ENCODE peak calls at places on chromosomes 2 and 18, in eight cellular contexts. L, M, N, O, K, P, F and I are unnamed samples.

GRCh38 chr18:59402432-59403090 is 43.5 kb upstream of the LMAN1 start:
- DNase-seq in F (peak), K (peak), P (peak), O (peak), N (peak), L (peak), M (peak), I (no peak)

GRCh38 chr18:74493689-74494088 is 2.5 kb upstream of the CNDP2 start:
- DNase-seq in K (no peak), M (peak), O (peak), F (peak), L (peak), N (peak), P (no peak), I (no peak)

GRCh38 chr18:74351354-74351753 is 35.7 kb downstream of the C18orf63 start:
- DNase-seq in N (peak), O (peak), P (peak), M (no peak), K (no peak), L (no peak), F (peak), I (no peak)

GRCh38 chr2:41618754-41619153 is 429.1 kb upstream of the PKDCC start:
- DNase-seq in F (no peak), M (no peak), N (no peak), L (no peak), K (no peak), O (no peak), P (no peak), I (no peak)

GRCh38 chr2:218809515-218809914 is 22.1 kb downstream of the PRKAG3 start:
- DNase-seq in N (no peak), K (no peak), L (no peak), M (no peak), F (no peak), P (no peak), O (no peak), I (no peak)

GRCh38 chr2:187567126-187567525 is 12.9 kb upstream of the TFPI start:
- DNase-seq in F (peak), M (no peak), O (no peak), L (no peak), P (no peak), N (no peak), K (no peak), I (peak)

GRCh38 chr18:58362027-58362575 is 266.8 kb downstream of the ALPK2 start:
- DNase-seq in O (peak), F (peak), N (peak), K (no peak), L (no peak), M (no peak), P (peak), I (peak)

GRCh38 chr2:67510745-67511144 is 113.6 kb downstream of the ETAA1 start:
- DNase-seq in O (peak), F (peak), L (no peak), K (no peak), P (no peak), M (no peak), N (peak), I (no peak)

GRCh38 chr2:84805250-84805917 is 75.5 kb downstream of the TRABD2A start:
- DNase-seq in N (peak), K (no peak), F (peak), P (no peak), L (no peak), O (no peak), M (no peak), I (no peak)

GRCh38 chr2:197113221-197113831 is 186.8 kb upstream of the PGAP1 start:
- DNase-seq in K (no peak), M (no peak), N (peak), O (no peak), F (peak), P (no peak), L (peak), I (no peak)

GRCh38 chr18:62865498-62865897 is 150.2 kb downstream of the PHLPP1 start:
- DNase-seq in N (no peak), F (no peak), O (no peak), P (no peak), L (no peak), M (no peak), K (no peak), I (no peak)

GRCh38 chr2:188382107-188382506 is 90.4 kb downstream of the GULP1 start:
- DNase-seq in O (no peak), M (no peak), N (peak), L (no peak), F (peak), K (no peak), P (no peak), I (no peak)

GRCh38 chr2:59249441-59250330 is 1008.6 kb upstream of the FANCL start:
- DNase-seq in N (no peak), L (no peak), K (no peak), O (no peak), M (no peak), P (no peak), F (no peak), I (no peak)

GRCh38 chr18:35711227-35711626 is 129.7 kb downstream of the GALNT1 start:
- DNase-seq in M (no peak), N (no peak), O (no peak), P (no peak), L (no peak), K (no peak), F (no peak), I (no peak)

GRCh38 chr2:56444339-56444738 is 260.5 kb downstream of the CCDC85A start:
- DNase-seq in N (no peak), O (peak), L (no peak), F (no peak), K (peak), M (no peak), P (no peak), I (no peak)

GRCh38 chr18:23916338-23916737 is 98.2 kb upstream of the TTC39C start:
- DNase-seq in M (no peak), F (peak), N (no peak), K (no peak), O (no peak), L (no peak), P (no peak), I (peak)

GRCh38 chr2:86280191-86280667 is 57.2 kb downstream of the REEP1 start:
- DNase-seq in F (peak), L (no peak), P (no peak), O (peak), M (no peak), K (peak), N (peak), I (no peak)

GRCh38 chr18:48314694-48315093 is 94.5 kb downstream of the ZBTB7C start:
- DNase-seq in N (no peak), L (peak), K (no peak), M (no peak), P (no peak), F (no peak), O (no peak), I (no peak)

GRCh38 chr2:220226076-220226475 is 598.6 kb downstream of the SLC4A3 start:
- DNase-seq in O (no peak), K (no peak), P (no peak), F (no peak), M (no peak), L (no peak), N (peak), I (no peak)

GRCh38 chr2:166112193-166112605 is 15.6 kb downstream of the SCN1A start:
- DNase-seq in O (no peak), F (peak), N (peak), K (no peak), M (no peak), L (no peak), P (no peak), I (no peak)

GRCh38 chr18:60053747-60054304 is 154.0 kb downstream of the PMAIP1 start:
- DNase-seq in M (no peak), L (peak), N (peak), F (peak), O (peak), P (peak), K (no peak), I (peak)

GRCh38 chr2:113891265-113891959 is 1.5 kb downstream of the ACTR3 start:
- DNase-seq in O (no peak), N (no peak), K (no peak), F (no peak), M (no peak), L (no peak), P (no peak), I (no peak)

GRCh38 chr18:49786019-49786720 is 27.2 kb downstream of the ACAA2 start:
- DNase-seq in N (no peak), L (no peak), M (no peak), O (no peak), K (no peak), P (no peak), F (no peak), I (no peak)

GRCh38 chr2:69466728-69467127 is 29.5 kb upstream of the NFU1 start:
- DNase-seq in L (no peak), O (no peak), F (peak), N (peak), P (no peak), M (no peak), K (no peak), I (no peak)

GRCh38 chr2:135590594-135591290 is 59.5 kb downstream of the R3HDM1 start:
- DNase-seq in P (no peak), M (no peak), K (no peak), O (no peak), F (no peak), L (no peak), N (no peak), I (no peak)

DNA sequence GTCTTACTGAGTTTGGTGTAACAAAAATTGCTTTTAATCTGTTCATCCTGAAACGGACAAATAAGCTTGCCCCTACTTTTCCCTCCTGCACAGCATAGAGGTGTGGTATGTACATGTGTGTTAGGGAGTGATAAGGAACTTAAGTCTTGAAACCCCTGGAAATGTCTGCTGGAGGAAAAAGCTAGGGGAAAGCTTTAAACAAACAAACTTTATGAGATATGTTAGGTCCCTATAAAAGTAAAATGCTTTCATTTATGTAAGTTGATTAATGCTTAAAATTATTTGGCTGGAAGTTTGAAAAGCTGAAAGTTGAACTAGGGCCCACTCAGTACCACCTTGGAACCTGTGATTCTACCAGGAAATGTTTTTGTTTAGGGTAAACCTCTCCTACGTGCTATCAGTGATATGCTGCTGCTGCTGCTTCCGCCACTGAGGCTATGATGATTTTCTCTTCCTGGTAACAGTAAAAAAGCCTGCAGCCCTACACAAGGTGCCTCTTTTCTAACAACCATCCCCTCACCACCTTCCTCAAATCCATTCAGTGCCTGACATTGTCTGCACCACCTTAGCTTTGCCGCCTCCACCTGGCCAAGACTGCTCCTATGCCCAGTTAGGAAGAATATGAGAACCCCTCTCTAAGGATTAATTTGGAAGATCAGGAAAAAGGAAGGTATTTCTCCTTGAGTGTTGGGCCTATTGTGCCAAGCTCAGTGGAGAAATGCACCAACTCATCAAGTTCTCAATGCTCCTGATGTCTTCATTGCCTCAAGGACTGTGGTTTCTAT is 2.5 kb upstream of the YES1 start:
- DNase-seq in K (no peak), N (no peak), M (no peak), P (no peak), L (peak), F (no peak), O (no peak), I (no peak)
- TF ChIP-seq CTCF in K (no peak), N (no peak), M (no peak), P (peak), L (peak), F (no peak), O (no peak), I (no peak)

GRCh38 chr2:239282448-239283287 is 118.2 kb downstream of the HDAC4 start:
- DNase-seq in L (no peak), F (no peak), P (no peak), N (no peak), O (no peak), K (peak), M (no peak), I (no peak)

GRCh38 chr2:239283288-239283945 is 117.4 kb downstream of the HDAC4 start:
- DNase-seq in F (no peak), P (no peak), L (no peak), N (no peak), K (peak), M (no peak), O (no peak), I (no peak)

GRCh38 chr2:239285932-239286230 is 114.9 kb downstream of the HDAC4 start:
- DNase-seq in K (no peak), M (no peak), F (no peak), O (no peak), N (no peak), L (no peak), P (no peak), I (no peak)

GRCh38 chr2:239285071-239285931 is 115.5 kb downstream of the HDAC4 start:
- DNase-seq in P (no peak), L (no peak), M (no peak), K (peak), F (no peak), O (no peak), N (peak), I (no peak)

GRCh38 chr2:239283961-239284801 is 116.6 kb downstream of the HDAC4 start:
- DNase-seq in L (no peak), K (peak), O (no peak), F (no peak), P (no peak), N (no peak), M (no peak), I (no peak)
- TF ChIP-seq CTCF in L (peak), K (no peak), O (no peak), F (no peak), P (no peak), N (peak), M (no peak), I (no peak)

GRCh38 chr2:30888841-30889407 is 81.7 kb upstream of the CAPN13 start:
- DNase-seq in L (no peak), P (no peak), M (no peak), K (no peak), N (no peak), O (no peak), F (no peak), I (no peak)

GRCh38 chr2:30883184-30883583 is 75.9 kb upstream of the CAPN13 start:
- DNase-seq in K (no peak), P (no peak), F (no peak), N (no peak), L (no peak), O (no peak), M (no peak), I (no peak)

GRCh38 chr2:30883822-30884221 is 76.6 kb upstream of the CAPN13 start:
- DNase-seq in M (no peak), K (no peak), F (no peak), N (no peak), O (no peak), P (no peak), L (peak), I (no peak)

GRCh38 chr2:30880516-30880915 is 73.3 kb upstream of the CAPN13 start:
- DNase-seq in M (no peak), N (no peak), P (no peak), L (no peak), F (no peak), O (no peak), K (no peak), I (no peak)

DNA sequence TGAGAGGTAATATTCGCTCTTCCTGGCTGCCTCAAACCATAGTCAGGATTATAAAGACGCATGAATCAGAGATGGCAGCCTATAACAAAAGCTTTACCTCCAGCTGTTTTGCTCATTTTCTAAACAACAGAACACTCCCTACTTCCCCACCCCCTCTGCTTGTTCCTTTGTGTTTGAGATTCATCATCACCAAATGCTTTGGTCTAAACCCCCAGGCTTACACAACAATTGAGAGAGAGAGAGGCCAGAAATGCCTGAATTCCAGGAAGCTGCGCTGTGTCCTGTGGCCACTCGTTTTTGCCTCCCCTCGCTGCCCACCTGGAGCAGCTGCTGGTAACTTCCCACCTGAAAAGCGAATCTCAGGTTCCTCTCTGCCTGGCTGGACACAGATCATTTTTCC is 78.9 kb upstream of the CAPN13 start:
- DNase-seq in P (peak), N (no peak), O (no peak), M (no peak), L (peak), K (no peak), F (no peak), I (no peak)
- TF ChIP-seq CTCF in P (no peak), N (no peak), O (no peak), M (no peak), L (no peak), K (no peak), F (no peak), I (no peak)

DNA sequence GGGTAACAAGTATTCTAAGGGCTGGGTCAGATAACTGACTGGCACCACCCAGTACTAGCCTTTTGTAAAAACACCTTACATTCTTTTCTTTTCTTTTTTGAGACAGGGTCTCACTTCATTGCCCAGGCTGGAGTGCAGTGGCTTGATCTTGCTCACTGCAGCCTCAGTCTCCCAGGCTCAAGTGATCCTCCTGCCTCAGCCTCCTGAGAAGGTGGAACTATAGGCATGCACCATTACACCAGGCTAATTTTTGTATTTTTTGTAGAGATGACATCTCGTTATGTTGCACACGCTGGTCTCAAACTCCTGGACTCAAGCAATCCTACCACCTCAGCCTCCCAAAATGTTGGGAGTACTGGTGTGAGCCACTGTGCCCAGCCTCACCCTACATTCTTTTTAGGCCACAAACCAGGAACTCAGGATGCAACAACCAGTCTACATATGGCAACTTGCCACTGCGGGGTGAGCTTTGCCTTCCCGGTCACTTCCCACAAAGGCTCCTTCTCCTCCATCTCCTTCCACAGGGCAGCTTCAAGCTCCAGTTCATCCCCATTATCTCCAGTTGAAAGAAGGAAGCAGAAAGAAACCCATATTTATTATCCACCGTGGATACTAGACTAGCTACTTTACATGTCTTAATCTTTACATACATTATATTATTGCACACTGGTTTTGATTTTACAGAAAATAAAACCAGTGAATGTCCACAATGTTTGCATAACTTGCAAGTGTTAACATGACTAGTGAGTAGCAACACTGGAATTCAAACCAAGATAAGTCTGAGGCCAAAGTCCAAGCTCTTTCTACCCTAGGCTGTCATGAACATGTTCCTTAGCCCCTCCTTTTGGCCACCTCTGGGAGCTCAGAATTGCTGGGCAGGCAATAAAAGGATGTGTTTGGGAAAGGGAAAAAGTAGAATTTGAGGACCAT is 23.7 kb upstream of the AP1S3 start:
- DNase-seq in O (no peak), L (no peak), M (no peak), K (no peak), P (peak), N (peak), F (peak), I (no peak)
- TF ChIP-seq CTCF in O (peak), L (no peak), M (no peak), K (no peak), P (peak), N (peak), F (peak), I (peak)